ENCODE peak calls at places on chromosomes 12 and 14, in seven cellular contexts. V is WTC11, D is right lobe of liver, M is iris pigment epithelial cell, R is T-helper 2 cell, T is left ventricle myocardium inferior, I is NCI-H510A treated with DMSO at 0.1 percent for 48 hours. N is an unnamed sample.

GRCh38 chr12:108046633-108047032 is 82.5 kb upstream of the WSCD2 start:
- DNase-seq in I (no peak), V (no peak), R (no peak), T (no peak), D (no peak), M (no peak), N (no peak)

GRCh38 chr12:132417741-132418140 is 72.2 kb upstream of the FBRSL1 start:
- DNase-seq in R (no peak), M (no peak), D (no peak), V (no peak), I (no peak), T (no peak), N (no peak)

GRCh38 chr12:44847888-44848770 is 28.0 kb downstream of the NELL2 start:
- DNase-seq in I (no peak), D (no peak), V (no peak), M (no peak), R (peak; percentile 84), T (no peak), N (no peak)

GRCh38 chr12:115440438-115440837 is 756.5 kb upstream of the TBX3 start:
- DNase-seq in R (no peak), D (no peak), V (no peak), I (no peak), M (peak; percentile 63), T (peak; percentile 51), N (peak; percentile 59)

GRCh38 chr14:96502621-96503251 is 554 bp downstream of the PAPOLA start:
- DNase-seq in R (no peak), D (peak; percentile 70), M (peak; percentile 36), T (peak; percentile 50), V (peak; percentile 56), I (peak; percentile 35), N (peak; percentile 20)

GRCh38 chr12:13039557-13039956 is 4.6 kb upstream of the FAM234B start:
- DNase-seq in D (no peak), M (no peak), T (no peak), R (no peak), I (no peak), V (no peak), N (no peak)

GRCh38 chr12:26611598-26611997 is 221.4 kb downstream of the ITPR2 start:
- DNase-seq in M (no peak), I (no peak), R (no peak), V (no peak), T (no peak), D (no peak), N (no peak)

GRCh38 chr12:58408516-58408915 is 467.1 kb downstream of the ATP23 start:
- DNase-seq in M (no peak), I (no peak), D (no peak), V (no peak), T (no peak), R (no peak), N (peak; percentile 63)

GRCh38 chr14:68076451-68076850 is 256.9 kb downstream of the RAD51B start:
- DNase-seq in M (peak; percentile 66), D (no peak), I (no peak), T (no peak), V (no peak), R (no peak), N (no peak)

GRCh38 chr12:105570944-105571343 is 240.5 kb downstream of the C12orf75 start:
- DNase-seq in M (no peak), V (no peak), I (peak; percentile 30), R (no peak), D (no peak), T (no peak), N (no peak)

GRCh38 chr14:79356040-79356439 is 855.3 kb downstream of the DIO2 start:
- DNase-seq in M (peak; percentile 8), T (no peak), R (no peak), D (no peak), V (no peak), I (no peak), N (no peak)

GRCh38 chr12:122726056-122726558 is 4.5 kb downstream of the HCAR1 start:
- DNase-seq in T (no peak), I (no peak), D (no peak), M (peak; percentile 43), V (no peak), R (no peak), N (no peak)

GRCh38 chr14:64634558-64634957 is 69.7 kb upstream of the PLEKHG3 start:
- DNase-seq in M (no peak), T (no peak), R (no peak), V (no peak), I (no peak), D (peak; percentile 23), N (no peak)

GRCh38 chr14:74846168-74846567 is 29.8 kb downstream of the PROX2 start:
- DNase-seq in R (no peak), M (peak; percentile 27), I (no peak), T (no peak), V (no peak), D (no peak), N (peak; percentile 89)

GRCh38 chr14:103733651-103734050 is 18.0 kb downstream of the ZFYVE21 start:
- DNase-seq in D (no peak), V (no peak), M (peak; percentile 37), T (no peak), I (no peak), R (no peak), N (no peak)

GRCh38 chr12:46136239-46136638 is 132.6 kb downstream of the SLC38A1 start:
- DNase-seq in R (no peak), D (no peak), M (no peak), I (no peak), V (no peak), T (no peak), N (no peak)

GRCh38 chr12:43501705-43502104 is 50.3 kb downstream of the ADAMTS20 start:
- DNase-seq in T (no peak), M (peak; percentile 30), V (no peak), R (no peak), I (peak; percentile 2), D (no peak), N (peak; percentile 18)

GRCh38 chr14:76348898-76349297 is 27.0 kb upstream of the ESRRB start:
- DNase-seq in R (no peak), M (peak; percentile 51), V (no peak), D (no peak), T (peak; percentile 25), I (no peak), N (peak; percentile 69)

GRCh38 chr14:50726372-50727107 is 58.4 kb upstream of the SAV1 start:
- DNase-seq in D (no peak), M (peak; percentile 94), I (no peak), T (no peak), V (no peak), R (peak; percentile 33), N (peak; percentile 97)

GRCh38 chr12:53006810-53007742 is 820 bp downstream of the EIF4B start:
- DNase-seq in R (peak; percentile 61), M (peak; percentile 61), D (peak; percentile 79), T (peak; percentile 65), I (peak; percentile 84), V (peak; percentile 76), N (peak; percentile 61)

GRCh38 chr12:67630373-67631088 is 18.0 kb upstream of the DYRK2 start:
- DNase-seq in M (peak; percentile 23), V (peak; percentile 30), T (no peak), R (peak; percentile 93), I (peak; percentile 35), D (no peak), N (no peak)

GRCh38 chr12:21526721-21527345 is 737 bp downstream of the SPX start:
- DNase-seq in V (no peak), M (no peak), I (peak; percentile 36), T (no peak), R (no peak), D (no peak), N (no peak)

GRCh38 chr12:79409562-79409961 is 281.2 kb downstream of the PAWR start:
- DNase-seq in V (no peak), T (no peak), R (no peak), D (no peak), I (no peak), M (peak; percentile 80), N (peak; percentile 86)

GRCh38 chr12:121905746-121906145 is 12.6 kb upstream of the CFAP251 start:
- DNase-seq in D (no peak), V (no peak), T (no peak), I (no peak), R (no peak), M (peak; percentile 35), N (no peak)

GRCh38 chr14:102049258-102050025 is 37.4 kb downstream of the HSP90AA1 start:
- DNase-seq in T (no peak), D (no peak), R (no peak), M (no peak), V (no peak), I (no peak), N (no peak)

GRCh38 chr12:81288651-81289050 is 210.8 kb downstream of the ACSS3 start:
- DNase-seq in V (no peak), I (no peak), R (no peak), D (no peak), T (no peak), M (no peak), N (no peak)

GRCh38 chr14:106094654-106095189 is 568.3 kb downstream of the TMEM121 start:
- DNase-seq in V (no peak), I (no peak), T (no peak), D (peak; percentile 51), M (peak; percentile 0), R (peak; percentile 18), N (no peak)

GRCh38 chr12:93050026-93050747 is 121.1 kb upstream of the EEA1 start:
- DNase-seq in I (no peak), D (no peak), T (no peak), V (no peak), R (no peak), M (peak; percentile 45), N (peak; percentile 71)

GRCh38 chr14:97298331-97298730 is 501.1 kb downstream of the VRK1 start:
- DNase-seq in I (no peak), M (no peak), R (no peak), V (peak; percentile 73), T (no peak), D (no peak), N (no peak)

GRCh38 chr12:3951380-3952135 is 78.4 kb upstream of the PARP11 start:
- DNase-seq in M (no peak), R (no peak), D (no peak), V (no peak), T (no peak), I (no peak), N (no peak)